ENCODE peak calls at places on chromosomes 1 and 21, in six cellular contexts. One of them, this sample, is unnamed.

GRCh38 chr1:106956721-106957120 is 99.8 kb upstream of the PRMT6 start:
- DNase-seq in heart right ventricle: no peak
- DNase-seq in T-helper 9 cell: no peak
- DNase-seq in T-helper 1 cell: no peak
- DNase-seq in activated CD4-positive, alpha-beta T cell treated with anti-CD3 and anti-CD28 coated beads, Interleukin-2, amount 50 U/mL, for 48 hours: no peak
- DNase-seq in GM12892: no peak
- DNase-seq in this sample: no peak

GRCh38 chr1:15429701-15430149 is 8.5 kb upstream of the CTRC start:
- DNase-seq in heart right ventricle: no peak
- DNase-seq in T-helper 9 cell: no peak
- DNase-seq in T-helper 1 cell: no peak
- DNase-seq in activated CD4-positive, alpha-beta T cell treated with anti-CD3 and anti-CD28 coated beads, Interleukin-2, amount 50 U/mL, for 48 hours: no peak
- DNase-seq in GM12892: no peak
- DNase-seq in this sample: no peak

GRCh38 chr1:85137660-85138059 is 63.2 kb downstream of the SYDE2 start:
- DNase-seq in heart right ventricle: peak; percentile 67
- DNase-seq in T-helper 9 cell: no peak
- DNase-seq in T-helper 1 cell: no peak
- DNase-seq in activated CD4-positive, alpha-beta T cell treated with anti-CD3 and anti-CD28 coated beads, Interleukin-2, amount 50 U/mL, for 48 hours: no peak
- DNase-seq in GM12892: no peak
- DNase-seq in this sample: no peak

GRCh38 chr1:104706631-104707147 is 957.0 kb downstream of the AMY1C start:
- DNase-seq in heart right ventricle: no peak
- DNase-seq in T-helper 9 cell: no peak
- DNase-seq in T-helper 1 cell: no peak
- DNase-seq in activated CD4-positive, alpha-beta T cell treated with anti-CD3 and anti-CD28 coated beads, Interleukin-2, amount 50 U/mL, for 48 hours: no peak
- DNase-seq in GM12892: no peak
- DNase-seq in this sample: no peak

GRCh38 chr1:19504796-19505693 is 19.7 kb upstream of the CAPZB start:
- DNase-seq in heart right ventricle: peak; percentile 44
- DNase-seq in T-helper 9 cell: no peak
- DNase-seq in T-helper 1 cell: no peak
- DNase-seq in activated CD4-positive, alpha-beta T cell treated with anti-CD3 and anti-CD28 coated beads, Interleukin-2, amount 50 U/mL, for 48 hours: no peak
- DNase-seq in GM12892: no peak
- DNase-seq in this sample: no peak

GRCh38 chr1:35876988-35877387 is 6.0 kb upstream of the AGO1 start:
- DNase-seq in heart right ventricle: no peak
- DNase-seq in T-helper 9 cell: no peak
- DNase-seq in T-helper 1 cell: no peak
- DNase-seq in activated CD4-positive, alpha-beta T cell treated with anti-CD3 and anti-CD28 coated beads, Interleukin-2, amount 50 U/mL, for 48 hours: no peak
- DNase-seq in GM12892: no peak
- DNase-seq in this sample: no peak

GRCh38 chr1:204255225-204255624 is 41.4 kb upstream of the GOLT1A start:
- DNase-seq in heart right ventricle: no peak
- DNase-seq in T-helper 9 cell: no peak
- DNase-seq in T-helper 1 cell: no peak
- DNase-seq in activated CD4-positive, alpha-beta T cell treated with anti-CD3 and anti-CD28 coated beads, Interleukin-2, amount 50 U/mL, for 48 hours: no peak
- DNase-seq in GM12892: no peak
- DNase-seq in this sample: no peak

GRCh38 chr1:182927693-182928433 is 25.1 kb downstream of the SHCBP1L start:
- DNase-seq in heart right ventricle: no peak
- DNase-seq in T-helper 9 cell: no peak
- DNase-seq in T-helper 1 cell: no peak
- DNase-seq in activated CD4-positive, alpha-beta T cell treated with anti-CD3 and anti-CD28 coated beads, Interleukin-2, amount 50 U/mL, for 48 hours: no peak
- DNase-seq in GM12892: no peak
- DNase-seq in this sample: no peak

GRCh38 chr1:116152950-116153691 is 41.9 kb downstream of the MAB21L3 start:
- DNase-seq in heart right ventricle: no peak
- DNase-seq in T-helper 9 cell: no peak
- DNase-seq in T-helper 1 cell: no peak
- DNase-seq in activated CD4-positive, alpha-beta T cell treated with anti-CD3 and anti-CD28 coated beads, Interleukin-2, amount 50 U/mL, for 48 hours: no peak
- DNase-seq in GM12892: no peak
- DNase-seq in this sample: no peak

GRCh38 chr1:218585565-218586184 is 240.5 kb downstream of the TGFB2 start:
- DNase-seq in heart right ventricle: peak; percentile 6
- DNase-seq in T-helper 9 cell: no peak
- DNase-seq in T-helper 1 cell: no peak
- DNase-seq in activated CD4-positive, alpha-beta T cell treated with anti-CD3 and anti-CD28 coated beads, Interleukin-2, amount 50 U/mL, for 48 hours: no peak
- DNase-seq in GM12892: no peak
- DNase-seq in this sample: peak; percentile 94

GRCh38 chr1:91876040-91876470 is 9.9 kb downstream of the TGFBR3 start:
- DNase-seq in heart right ventricle: no peak
- DNase-seq in T-helper 9 cell: peak; percentile 11
- DNase-seq in T-helper 1 cell: no peak
- DNase-seq in activated CD4-positive, alpha-beta T cell treated with anti-CD3 and anti-CD28 coated beads, Interleukin-2, amount 50 U/mL, for 48 hours: peak; percentile 58
- DNase-seq in GM12892: peak; percentile 48
- DNase-seq in this sample: no peak

GRCh38 chr1:111453706-111454105 is 4.4 kb downstream of the ATP5PB start:
- DNase-seq in heart right ventricle: no peak
- DNase-seq in T-helper 9 cell: no peak
- DNase-seq in T-helper 1 cell: no peak
- DNase-seq in activated CD4-positive, alpha-beta T cell treated with anti-CD3 and anti-CD28 coated beads, Interleukin-2, amount 50 U/mL, for 48 hours: no peak
- DNase-seq in GM12892: no peak
- DNase-seq in this sample: no peak

GRCh38 chr1:202283379-202283844 is 58.3 kb downstream of the UBE2T start:
- DNase-seq in heart right ventricle: no peak
- DNase-seq in T-helper 9 cell: no peak
- DNase-seq in T-helper 1 cell: no peak
- DNase-seq in activated CD4-positive, alpha-beta T cell treated with anti-CD3 and anti-CD28 coated beads, Interleukin-2, amount 50 U/mL, for 48 hours: peak; percentile 8
- DNase-seq in GM12892: no peak
- DNase-seq in this sample: no peak

GRCh38 chr21:42025392-42026071 is 15.4 kb upstream of the ZBTB21 start:
- DNase-seq in heart right ventricle: no peak
- DNase-seq in T-helper 9 cell: no peak
- DNase-seq in T-helper 1 cell: no peak
- DNase-seq in activated CD4-positive, alpha-beta T cell treated with anti-CD3 and anti-CD28 coated beads, Interleukin-2, amount 50 U/mL, for 48 hours: no peak
- DNase-seq in GM12892: no peak
- DNase-seq in this sample: no peak

GRCh38 chr1:228226956-228227791 is 19.3 kb downstream of the OBSCN start:
- DNase-seq in heart right ventricle: no peak
- DNase-seq in T-helper 9 cell: no peak
- DNase-seq in T-helper 1 cell: no peak
- DNase-seq in activated CD4-positive, alpha-beta T cell treated with anti-CD3 and anti-CD28 coated beads, Interleukin-2, amount 50 U/mL, for 48 hours: no peak
- DNase-seq in GM12892: no peak
- DNase-seq in this sample: no peak

GRCh38 chr1:194104247-194104844 is 917.9 kb upstream of the B3GALT2 start:
- DNase-seq in heart right ventricle: no peak
- DNase-seq in T-helper 9 cell: no peak
- DNase-seq in T-helper 1 cell: no peak
- DNase-seq in activated CD4-positive, alpha-beta T cell treated with anti-CD3 and anti-CD28 coated beads, Interleukin-2, amount 50 U/mL, for 48 hours: no peak
- DNase-seq in GM12892: no peak
- DNase-seq in this sample: no peak

GRCh38 chr1:54506594-54506993 is 41.4 kb upstream of the ACOT11 start:
- DNase-seq in heart right ventricle: no peak
- DNase-seq in T-helper 9 cell: no peak
- DNase-seq in T-helper 1 cell: no peak
- DNase-seq in activated CD4-positive, alpha-beta T cell treated with anti-CD3 and anti-CD28 coated beads, Interleukin-2, amount 50 U/mL, for 48 hours: no peak
- DNase-seq in GM12892: no peak
- DNase-seq in this sample: no peak

GRCh38 chr1:1348420-1349255 is 580 bp downstream of the DVL1 start:
- DNase-seq in heart right ventricle: no peak
- DNase-seq in T-helper 9 cell: no peak
- DNase-seq in T-helper 1 cell: no peak
- DNase-seq in activated CD4-positive, alpha-beta T cell treated with anti-CD3 and anti-CD28 coated beads, Interleukin-2, amount 50 U/mL, for 48 hours: no peak
- DNase-seq in GM12892: no peak
- DNase-seq in this sample: no peak

GRCh38 chr1:39620659-39621165 is 18.7 kb downstream of the HEYL start:
- DNase-seq in heart right ventricle: no peak
- DNase-seq in T-helper 9 cell: no peak
- DNase-seq in T-helper 1 cell: no peak
- DNase-seq in activated CD4-positive, alpha-beta T cell treated with anti-CD3 and anti-CD28 coated beads, Interleukin-2, amount 50 U/mL, for 48 hours: no peak
- DNase-seq in GM12892: no peak
- DNase-seq in this sample: no peak

GRCh38 chr21:46151261-46151988 is 4.0 kb downstream of the FTCD start:
- DNase-seq in heart right ventricle: no peak
- DNase-seq in T-helper 9 cell: no peak
- DNase-seq in T-helper 1 cell: no peak
- DNase-seq in activated CD4-positive, alpha-beta T cell treated with anti-CD3 and anti-CD28 coated beads, Interleukin-2, amount 50 U/mL, for 48 hours: no peak
- DNase-seq in GM12892: no peak
- DNase-seq in this sample: peak; percentile 92

GRCh38 chr1:3598522-3599285 is 12.6 kb downstream of the MEGF6 start:
- DNase-seq in heart right ventricle: no peak
- DNase-seq in T-helper 9 cell: no peak
- DNase-seq in T-helper 1 cell: no peak
- DNase-seq in activated CD4-positive, alpha-beta T cell treated with anti-CD3 and anti-CD28 coated beads, Interleukin-2, amount 50 U/mL, for 48 hours: no peak
- DNase-seq in GM12892: no peak
- DNase-seq in this sample: no peak

GRCh38 chr1:24179251-24179895 is 7.7 kb downstream of the IFNLR1 start:
- DNase-seq in heart right ventricle: no peak
- DNase-seq in T-helper 9 cell: no peak
- DNase-seq in T-helper 1 cell: no peak
- DNase-seq in activated CD4-positive, alpha-beta T cell treated with anti-CD3 and anti-CD28 coated beads, Interleukin-2, amount 50 U/mL, for 48 hours: no peak
- DNase-seq in GM12892: no peak
- DNase-seq in this sample: no peak

GRCh38 chr1:218459878-218460277 is 114.7 kb downstream of the TGFB2 start:
- DNase-seq in heart right ventricle: peak; percentile 44
- DNase-seq in T-helper 9 cell: no peak
- DNase-seq in T-helper 1 cell: no peak
- DNase-seq in activated CD4-positive, alpha-beta T cell treated with anti-CD3 and anti-CD28 coated beads, Interleukin-2, amount 50 U/mL, for 48 hours: no peak
- DNase-seq in GM12892: no peak
- DNase-seq in this sample: no peak

GRCh38 chr1:155977607-155978324 is 581 bp downstream of the ARHGEF2 start:
- DNase-seq in heart right ventricle: no peak
- DNase-seq in T-helper 9 cell: peak; percentile 37
- DNase-seq in T-helper 1 cell: peak; percentile 40
- DNase-seq in activated CD4-positive, alpha-beta T cell treated with anti-CD3 and anti-CD28 coated beads, Interleukin-2, amount 50 U/mL, for 48 hours: peak; percentile 85
- DNase-seq in GM12892: no peak
- DNase-seq in this sample: no peak

GRCh38 chr1:22801753-22802152 is 91.1 kb downstream of the EPHB2 start:
- DNase-seq in heart right ventricle: no peak
- DNase-seq in T-helper 9 cell: no peak
- DNase-seq in T-helper 1 cell: no peak
- DNase-seq in activated CD4-positive, alpha-beta T cell treated with anti-CD3 and anti-CD28 coated beads, Interleukin-2, amount 50 U/mL, for 48 hours: no peak
- DNase-seq in GM12892: no peak
- DNase-seq in this sample: no peak

GRCh38 chr1:201504179-201504631 is 2.7 kb downstream of the CSRP1 start:
- DNase-seq in heart right ventricle: no peak
- DNase-seq in T-helper 9 cell: no peak
- DNase-seq in T-helper 1 cell: no peak
- DNase-seq in activated CD4-positive, alpha-beta T cell treated with anti-CD3 and anti-CD28 coated beads, Interleukin-2, amount 50 U/mL, for 48 hours: no peak
- DNase-seq in GM12892: no peak
- DNase-seq in this sample: no peak

GRCh38 chr21:33088384-33088783 is 18.4 kb downstream of the OLIG1 start:
- DNase-seq in heart right ventricle: no peak
- DNase-seq in T-helper 9 cell: no peak
- DNase-seq in T-helper 1 cell: no peak
- DNase-seq in activated CD4-positive, alpha-beta T cell treated with anti-CD3 and anti-CD28 coated beads, Interleukin-2, amount 50 U/mL, for 48 hours: no peak
- DNase-seq in GM12892: no peak
- DNase-seq in this sample: no peak

GRCh38 chr1:17370618-17371017 is 1.4 kb upstream of the PADI6 start:
- DNase-seq in heart right ventricle: no peak
- DNase-seq in T-helper 9 cell: no peak
- DNase-seq in T-helper 1 cell: no peak
- DNase-seq in activated CD4-positive, alpha-beta T cell treated with anti-CD3 and anti-CD28 coated beads, Interleukin-2, amount 50 U/mL, for 48 hours: no peak
- DNase-seq in GM12892: no peak
- DNase-seq in this sample: no peak

GRCh38 chr1:228370941-228371740 is 35.5 kb downstream of the TRIM11 start:
- DNase-seq in heart right ventricle: peak; percentile 67
- DNase-seq in T-helper 9 cell: no peak
- DNase-seq in T-helper 1 cell: no peak
- DNase-seq in activated CD4-positive, alpha-beta T cell treated with anti-CD3 and anti-CD28 coated beads, Interleukin-2, amount 50 U/mL, for 48 hours: no peak
- DNase-seq in GM12892: peak; percentile 24
- DNase-seq in this sample: peak; percentile 90

GRCh38 chr1:217372251-217372970 is 258.5 kb downstream of the GPATCH2 start:
- DNase-seq in heart right ventricle: no peak
- DNase-seq in T-helper 9 cell: no peak
- DNase-seq in T-helper 1 cell: no peak
- DNase-seq in activated CD4-positive, alpha-beta T cell treated with anti-CD3 and anti-CD28 coated beads, Interleukin-2, amount 50 U/mL, for 48 hours: no peak
- DNase-seq in GM12892: no peak
- DNase-seq in this sample: no peak

GRCh38 chr1:155063550-155064108 is at the start of gene EFNA4:
- DNase-seq in heart right ventricle: peak; percentile 89
- DNase-seq in T-helper 9 cell: peak; percentile 79
- DNase-seq in T-helper 1 cell: peak; percentile 74
- DNase-seq in activated CD4-positive, alpha-beta T cell treated with anti-CD3 and anti-CD28 coated beads, Interleukin-2, amount 50 U/mL, for 48 hours: peak; percentile 90
- DNase-seq in GM12892: peak; percentile 89
- DNase-seq in this sample: no peak